ENCODE peak calls at places on chromosomes 4 and X, in four cellular contexts. K is neuronal stem cell; A is GM23338; E is activated CD8-positive, alpha-beta memory T cell treated with anti-CD3 and anti-CD28 coated beads, Interleukin-2, amount 50 U/mL, for 48 hours. F is an unnamed sample.

GRCh38 chr4:171929477-171929876 is 116.3 kb downstream of the GALNTL6 start:
- DNase-seq in K (no peak), A (no peak), E (no peak), F (no peak)

GRCh38 chrX:51608071-51608470 is 10.6 kb downstream of the CENPVL3 start:
- DNase-seq in K (no peak), A (no peak), E (no peak), F (no peak)

GRCh38 chr4:14528921-14529320 is 473.4 kb upstream of the CPEB2 start:
- DNase-seq in K (no peak), A (peak; percentile 3), E (no peak), F (no peak)

GRCh38 chrX:40095588-40096394 is 2.0 kb downstream of the BCOR start:
- DNase-seq in K (no peak), A (no peak), E (no peak), F (peak; percentile 41)

GRCh38 chr4:100828986-100829685 is 311.3 kb upstream of the EMCN start:
- DNase-seq in K (no peak), A (no peak), E (no peak), F (peak; percentile 49)

GRCh38 chrX:107118322-107119147 is at the start of gene RBM41:
- DNase-seq in K (peak; percentile 30), A (peak; percentile 77), E (peak; percentile 78), F (peak; percentile 79)

GRCh38 chr4:4426511-4427477 is 39.9 kb downstream of the NSG1 start:
- DNase-seq in K (peak; percentile 17), A (peak; percentile 85), E (no peak), F (peak; percentile 18)

GRCh38 chr4:148300877-148301276 is 141.3 kb downstream of the NR3C2 start:
- DNase-seq in K (no peak), A (peak; percentile 46), E (no peak), F (no peak)

GRCh38 chr4:5463936-5464650 is 244.3 kb downstream of the EVC2 start:
- DNase-seq in K (no peak), A (no peak), E (no peak), F (no peak)

F was measured in kidney tubule cell.